ENCODE peak calls at places on chromosome 3, in ten cellular contexts. O is A549, N is HFF-Myc, F is AG09319, L is WTC11, M is neural crest cell, Y is AG10803, V is D721Med, H is fibroblast of villous mesenchyme, P is GM10248. J is an unnamed sample.

GRCh38 chr3:29382399-29382798 is 101.5 kb downstream of the RBMS3 start:
- DNase-seq in O (no peak), N (no peak), F (no peak), L (no peak), M (no peak), Y (peak), V (no peak), H (peak), P (no peak), J (no peak)

GRCh38 chr3:23071758-23072157 is 131.4 kb upstream of the UBE2E2 start:
- DNase-seq in O (no peak), N (no peak), F (no peak), L (no peak), M (no peak), Y (no peak), V (no peak), H (no peak), P (peak), J (peak)

GRCh38 chr3:52777127-52777958 is at the start of gene ITIH1:
- DNase-seq in O (no peak), N (no peak), F (no peak), L (no peak), M (no peak), Y (no peak), V (no peak), H (no peak), P (no peak), J (no peak)

GRCh38 chr3:45635475-45636256 is 41.1 kb downstream of the LIMD1 start:
- DNase-seq in O (peak), N (no peak), F (no peak), L (peak), M (no peak), Y (peak), V (no peak), H (peak), P (no peak), J (no peak)

GRCh38 chr3:45325676-45326075 is 62.7 kb upstream of the LARS2 start:
- DNase-seq in O (no peak), N (no peak), F (no peak), L (no peak), M (no peak), Y (no peak), V (no peak), H (no peak), P (no peak), J (no peak)

GRCh38 chr3:44444437-44444836 is 33.0 kb downstream of the ZNF445 start:
- DNase-seq in O (no peak), N (no peak), F (no peak), L (no peak), M (no peak), Y (no peak), V (no peak), H (no peak), P (no peak), J (no peak)

GRCh38 chr3:18474202-18474601 is 49.1 kb upstream of the SATB1 start:
- DNase-seq in O (no peak), N (no peak), F (no peak), L (no peak), M (no peak), Y (no peak), V (no peak), H (no peak), P (no peak), J (no peak)

GRCh38 chr3:49277357-49277723 is 308 bp upstream of the C3orf62 start:
- DNase-seq in O (no peak), N (no peak), F (no peak), L (no peak), M (no peak), Y (peak), V (no peak), H (peak), P (no peak), J (no peak)

GRCh38 chr3:12661926-12662592 is 1.9 kb downstream of the RAF1 start:
- DNase-seq in O (no peak), N (no peak), F (no peak), L (no peak), M (no peak), Y (no peak), V (no peak), H (no peak), P (no peak), J (no peak)

GRCh38 chr3:58052373-58053273 is 44.4 kb downstream of the FLNB start:
- DNase-seq in O (peak), N (peak), F (no peak), L (no peak), M (no peak), Y (peak), V (no peak), H (peak), P (no peak), J (no peak)

GRCh38 chr3:107846282-107846852 is 244.5 kb downstream of the CD47 start:
- DNase-seq in O (peak), N (peak), F (peak), L (peak), M (peak), Y (peak), V (no peak), H (peak), P (peak), J (peak)

GRCh38 chr3:9014189-9014588 is 50.9 kb upstream of the RAD18 start:
- DNase-seq in O (no peak), N (no peak), F (no peak), L (no peak), M (no peak), Y (peak), V (no peak), H (peak), P (no peak), J (no peak)

GRCh38 chr3:179731544-179731943 is 78.7 kb downstream of the USP13 start:
- DNase-seq in O (no peak), N (no peak), F (no peak), L (no peak), M (no peak), Y (no peak), V (no peak), H (no peak), P (no peak), J (no peak)

GRCh38 chr3:108156312-108156853 is 65.6 kb upstream of the CD47 start:
- DNase-seq in O (no peak), N (no peak), F (no peak), L (no peak), M (no peak), Y (no peak), V (no peak), H (no peak), P (no peak), J (no peak)

GRCh38 chr3:127112796-127113570 is 79.9 kb upstream of the PRR23E start:
- DNase-seq in O (no peak), N (no peak), F (no peak), L (no peak), M (no peak), Y (no peak), V (no peak), H (no peak), P (no peak), J (no peak)

GRCh38 chr3:78831446-78831972 is 936.3 kb downstream of the ROBO1 start:
- DNase-seq in O (no peak), N (no peak), F (no peak), L (no peak), M (no peak), Y (no peak), V (no peak), H (no peak), P (no peak), J (no peak)

GRCh38 chr3:123552095-123552714 is 32.6 kb downstream of the HACD2 start:
- DNase-seq in O (peak), N (no peak), F (no peak), L (no peak), M (no peak), Y (peak), V (no peak), H (peak), P (peak), J (peak)

GRCh38 chr3:25483456-25483855 is 55.4 kb downstream of the RARB start:
- DNase-seq in O (no peak), N (no peak), F (no peak), L (no peak), M (no peak), Y (no peak), V (no peak), H (no peak), P (no peak), J (no peak)

GRCh38 chr3:57173687-57174086 is 8.5 kb upstream of the IL17RD start:
- DNase-seq in O (no peak), N (no peak), F (no peak), L (no peak), M (no peak), Y (no peak), V (no peak), H (no peak), P (no peak), J (no peak)

GRCh38 chr3:13103416-13104058 is 30.3 kb upstream of the IQSEC1 start:
- DNase-seq in O (no peak), N (no peak), F (no peak), L (peak), M (no peak), Y (no peak), V (no peak), H (no peak), P (no peak), J (no peak)

GRCh38 chr3:109985942-109986555 is 648.7 kb upstream of the DPPA4 start:
- DNase-seq in O (no peak), N (no peak), F (no peak), L (no peak), M (no peak), Y (no peak), V (no peak), H (no peak), P (no peak), J (no peak)

GRCh38 chr3:11509175-11510000 is 134.3 kb downstream of the VGLL4 start:
- DNase-seq in O (no peak), N (peak), F (peak), L (peak), M (peak), Y (peak), V (no peak), H (peak), P (no peak), J (no peak)

GRCh38 chr3:167653750-167654149 is at the start of gene WDR49:
- DNase-seq in O (no peak), N (no peak), F (no peak), L (no peak), M (no peak), Y (no peak), V (no peak), H (no peak), P (peak), J (no peak)

GRCh38 chr3:8643693-8644365 is 769 bp downstream of the SSUH2 start:
- DNase-seq in O (no peak), N (no peak), F (no peak), L (no peak), M (no peak), Y (no peak), V (no peak), H (no peak), P (no peak), J (no peak)

GRCh38 chr3:127764841-127765362 is 57.4 kb downstream of the MGLL start:
- DNase-seq in O (no peak), N (no peak), F (no peak), L (no peak), M (no peak), Y (peak), V (no peak), H (no peak), P (no peak), J (peak)

GRCh38 chr3:147409143-147410121 is at the start of gene ZIC1:
- DNase-seq in O (no peak), N (no peak), F (no peak), L (peak), M (no peak), Y (peak), V (no peak), H (no peak), P (no peak), J (no peak)

GRCh38 chr3:59751606-59752005 is 701.8 kb upstream of the CFAP20DC start:
- DNase-seq in O (no peak), N (no peak), F (no peak), L (no peak), M (peak), Y (no peak), V (no peak), H (no peak), P (no peak), J (no peak)

DNA sequence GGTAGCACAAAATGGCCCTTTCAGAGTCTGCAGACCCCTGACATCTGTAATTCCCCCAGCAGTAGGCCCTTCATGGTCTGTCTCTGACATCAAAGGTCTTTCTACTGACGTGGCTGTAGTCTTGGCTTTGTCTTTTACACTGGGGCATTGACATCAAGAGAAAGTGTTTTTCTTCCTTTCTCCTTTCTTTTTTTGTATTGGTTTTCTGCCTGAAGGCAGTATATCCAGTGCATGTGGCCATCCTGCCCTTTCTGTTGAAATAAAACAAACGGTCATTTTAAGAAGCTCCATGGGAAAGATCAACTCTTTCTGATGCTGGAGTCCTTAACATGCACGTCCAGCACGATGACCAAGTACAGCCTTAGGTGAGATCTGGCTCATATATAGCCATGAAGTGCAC is 106.8 kb upstream of the SAMMSON start:
- DNase-seq in O (no peak), N (no peak), F (no peak), L (no peak), M (no peak), Y (no peak), V (no peak), H (no peak), P (no peak), J (no peak)
- TF ChIP-seq CTCF in O (no peak), N (no peak), F (no peak), L (no peak), M (no peak), Y (no peak), V (no peak), H (no peak), P (no peak), J (no peak)

GRCh38 chr3:101677436-101678286 is 729 bp upstream of the ZBTB11 start:
- DNase-seq in O (no peak), N (no peak), F (no peak), L (peak), M (no peak), Y (no peak), V (no peak), H (no peak), P (no peak), J (no peak)
- TF ChIP-seq CTCF in O (no peak), N (no peak), F (no peak), L (no peak), M (no peak), Y (no peak), V (no peak), H (no peak), P (no peak), J (no peak)

GRCh38 chr3:141406265-141406664 is 38.0 kb downstream of the ZBTB38 start:
- DNase-seq in O (no peak), N (no peak), F (no peak), L (no peak), M (no peak), Y (no peak), V (no peak), H (no peak), P (no peak), J (no peak)

GRCh38 chr3:141405581-141405980 is 37.3 kb downstream of the ZBTB38 start:
- DNase-seq in O (no peak), N (no peak), F (no peak), L (no peak), M (no peak), Y (peak), V (no peak), H (no peak), P (no peak), J (no peak)

GRCh38 chr3:141407043-141407442 is 38.7 kb downstream of the ZBTB38 start:
- DNase-seq in O (no peak), N (peak), F (peak), L (no peak), M (no peak), Y (peak), V (no peak), H (peak), P (no peak), J (no peak)

GRCh38 chr3:141403576-141403975 is 35.3 kb downstream of the ZBTB38 start:
- DNase-seq in O (no peak), N (no peak), F (no peak), L (no peak), M (no peak), Y (peak), V (no peak), H (peak), P (no peak), J (no peak)

GRCh38 chr3:141405025-141405424 is 36.7 kb downstream of the ZBTB38 start:
- DNase-seq in O (no peak), N (no peak), F (no peak), L (no peak), M (no peak), Y (peak), V (no peak), H (peak), P (no peak), J (no peak)
- TF ChIP-seq CTCF in O (no peak), N (no peak), F (no peak), L (no peak), M (no peak), Y (no peak), V (no peak), H (no peak), P (no peak), J (no peak)

GRCh38 chr3:4986611-4987373 is 7.6 kb downstream of the BHLHE40 start:
- DNase-seq in O (peak), N (peak), F (peak), L (peak), M (peak), Y (peak), V (no peak), H (peak), P (peak), J (peak)
- TF ChIP-seq CTCF in O (no peak), N (no peak), F (no peak), L (no peak), M (no peak), Y (peak), V (no peak), H (peak), P (no peak), J (peak)

DNA sequence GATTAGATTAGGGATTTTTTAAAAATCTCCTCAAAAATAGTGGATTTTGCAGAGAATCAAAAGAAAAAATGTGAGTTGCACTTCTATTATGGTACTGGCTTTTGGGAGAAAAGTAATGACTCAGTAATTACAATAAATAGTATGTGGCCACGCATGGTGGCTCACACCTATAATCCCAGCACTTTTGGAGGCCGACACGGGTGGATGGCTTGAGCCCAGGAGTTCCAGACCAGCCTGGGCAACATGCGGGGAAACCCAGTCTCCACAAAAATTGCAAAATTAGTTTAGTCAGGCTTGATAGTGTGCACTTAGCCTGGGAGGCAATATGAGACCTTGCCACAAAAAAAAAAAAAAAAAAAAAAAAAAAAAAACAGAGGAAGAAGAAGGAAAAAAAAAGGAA is 1098.2 kb downstream of the ZPLD1 start:
- DNase-seq in O (no peak), N (no peak), F (no peak), L (no peak), M (no peak), Y (no peak), V (no peak), H (no peak), P (no peak), J (no peak)
- TF ChIP-seq CTCF in O (no peak), N (no peak), F (no peak), L (no peak), M (no peak), Y (no peak), V (no peak), H (no peak), P (no peak), J (no peak)

GRCh38 chr3:155325263-155325835 is 31.9 kb upstream of the STRIT1 start:
- DNase-seq in O (no peak), N (no peak), F (no peak), L (peak), M (no peak), Y (no peak), V (no peak), H (no peak), P (no peak), J (no peak)
- TF ChIP-seq CTCF in O (no peak), N (peak), F (peak), L (no peak), M (peak), Y (peak), V (peak), H (peak), P (no peak), J (no peak)

GRCh38 chr3:193592841-193593665 is at the start of gene OPA1:
- DNase-seq in O (peak), N (peak), F (peak), L (peak), M (peak), Y (peak), V (peak), H (peak), P (peak), J (peak)
- TF ChIP-seq CTCF in O (no peak), N (peak), F (peak), L (no peak), M (peak), Y (peak), V (no peak), H (peak), P (no peak), J (no peak)

GRCh38 chr3:161859870-161860450 is 363.4 kb downstream of the OTOL1 start:
- DNase-seq in O (no peak), N (no peak), F (no peak), L (no peak), M (no peak), Y (no peak), V (no peak), H (no peak), P (no peak), J (no peak)

GRCh38 chr3:161851941-161852566 is 355.4 kb downstream of the OTOL1 start:
- DNase-seq in O (peak), N (peak), F (peak), L (peak), M (peak), Y (peak), V (no peak), H (peak), P (peak), J (peak)

GRCh38 chr3:161852744-161853143 is 356.1 kb downstream of the OTOL1 start:
- DNase-seq in O (no peak), N (no peak), F (no peak), L (no peak), M (no peak), Y (no peak), V (no peak), H (no peak), P (no peak), J (no peak)

GRCh38 chr3:161859057-161859456 is 362.4 kb downstream of the OTOL1 start:
- DNase-seq in O (no peak), N (no peak), F (no peak), L (no peak), M (no peak), Y (no peak), V (no peak), H (no peak), P (no peak), J (no peak)

GRCh38 chr3:161854232-161854771 is 357.7 kb downstream of the OTOL1 start:
- DNase-seq in O (no peak), N (peak), F (peak), L (peak), M (peak), Y (peak), V (no peak), H (peak), P (peak), J (peak)
- TF ChIP-seq CTCF in O (no peak), N (peak), F (peak), L (peak), M (peak), Y (peak), V (peak), H (peak), P (peak), J (peak)

GRCh38 chr3:136305879-136306278 is 55.7 kb downstream of the PCCB start:
- DNase-seq in O (no peak), N (peak), F (peak), L (no peak), M (no peak), Y (peak), V (no peak), H (peak), P (no peak), J (no peak)
- TF ChIP-seq CTCF in O (no peak), N (peak), F (peak), L (no peak), M (peak), Y (peak), V (no peak), H (peak), P (no peak), J (peak)

J was measured in GM13977.